ENCODE peak calls at places on chromosome 22, in seven cellular contexts. P, Q, K, F, I, X and U are unnamed samples.

GRCh38 chr22:46224044-46224746 is 25.9 kb downstream of the CDPF1 start:
- DNase-seq in P (no peak), Q (no peak), K (no peak), F (no peak), I (no peak), X (no peak), U (no peak)

GRCh38 chr22:49827307-49827852 is 293 bp downstream of the BRD1 start:
- DNase-seq in P (peak; percentile 51), Q (peak; percentile 36), K (no peak), F (no peak), I (no peak), X (no peak), U (no peak)

GRCh38 chr22:46726066-46726985 is 11.7 kb downstream of the CERK start:
- DNase-seq in P (no peak), Q (no peak), K (no peak), F (no peak), I (no peak), X (no peak), U (no peak)

GRCh38 chr22:17767236-17768065 is 6.8 kb downstream of the BID start:
- DNase-seq in P (no peak), Q (peak; percentile 28), K (no peak), F (no peak), I (no peak), X (peak; percentile 53), U (no peak)

GRCh38 chr22:40452730-40453487 is 82.5 kb downstream of the SGSM3 start:
- DNase-seq in P (no peak), Q (no peak), K (no peak), F (no peak), I (no peak), X (no peak), U (no peak)

GRCh38 chr22:46936378-46936916 is 174.0 kb downstream of the TBC1D22A start:
- DNase-seq in P (no peak), Q (no peak), K (no peak), F (no peak), I (no peak), X (no peak), U (no peak)

GRCh38 chr22:17201285-17201945 is 17.8 kb downstream of the ADA2 start:
- DNase-seq in P (no peak), Q (no peak), K (no peak), F (no peak), I (no peak), X (no peak), U (no peak)

GRCh38 chr22:43891360-43892182 is at the start of gene PNPLA5:
- DNase-seq in P (no peak), Q (no peak), K (no peak), F (no peak), I (no peak), X (no peak), U (no peak)

GRCh38 chr22:37675930-37676571 is 615 bp downstream of the LGALS1 start:
- DNase-seq in P (peak; percentile 49), Q (no peak), K (no peak), F (no peak), I (no peak), X (peak; percentile 12), U (peak; percentile 53)

GRCh38 chr22:28986366-28986765 is 75.3 kb downstream of the C22orf31 start:
- DNase-seq in P (no peak), Q (no peak), K (no peak), F (no peak), I (no peak), X (no peak), U (no peak)

GRCh38 chr22:29683536-29683935 is 36.3 kb upstream of the CABP7 start:
- DNase-seq in P (no peak), Q (no peak), K (no peak), F (no peak), I (no peak), X (no peak), U (no peak)